ENCODE peak calls at places on chromosomes 1 and 21, in nine cellular contexts. X is heart left ventricle, N is hepatocyte, P is brain microvascular endothelial cell, O is tibial nerve, H is heart right ventricle, F is fibroblast of lung, L is dorsolateral prefrontal cortex, B is ovary. W is an unnamed sample.

GRCh38 chr1:51506537-51506936 is 12.5 kb downstream of the EPS15 start:
- DNase-seq in X (peak; percentile 17), H (no peak), F (peak; percentile 91), B (no peak), P (peak; percentile 40), L (no peak), O (no peak), N (peak; percentile 66), W (no peak)

GRCh38 chr1:228999776-229000175 is 264.5 kb downstream of the RHOU start:
- DNase-seq in O (no peak), P (no peak), B (no peak), H (no peak), F (no peak), X (no peak), N (no peak), L (no peak), W (no peak)

GRCh38 chr1:157151068-157151467 is 12.9 kb upstream of the ETV3 start:
- DNase-seq in N (no peak), H (no peak), F (no peak), X (no peak), L (no peak), P (no peak), B (no peak), O (no peak), W (no peak)

GRCh38 chr21:26842300-26842699 is 2.9 kb downstream of the ADAMTS1 start:
- DNase-seq in F (peak; percentile 61), P (peak; percentile 25), H (no peak), L (no peak), B (peak; percentile 48), N (no peak), X (no peak), O (no peak), W (no peak)

GRCh38 chr1:205538211-205538840 is 33.9 kb downstream of the CDK18 start:
- DNase-seq in H (no peak), N (no peak), X (no peak), F (no peak), O (no peak), L (no peak), P (no peak), B (no peak), W (no peak)

GRCh38 chr1:152110860-152111514 is 4.3 kb downstream of the TCHH start:
- DNase-seq in O (no peak), F (peak; percentile 37), N (peak; percentile 41), X (peak; percentile 7), B (no peak), H (peak; percentile 18), L (no peak), P (peak; percentile 20), W (no peak)

GRCh38 chr1:211541715-211542477 is 37.1 kb downstream of the SLC30A1 start:
- DNase-seq in P (no peak), F (peak; percentile 39), L (no peak), X (no peak), O (no peak), B (no peak), H (no peak), N (peak; percentile 54), W (no peak)

GRCh38 chr1:160550572-160551034 is 27.5 kb upstream of the SLAMF6 start:
- DNase-seq in F (no peak), B (no peak), X (no peak), P (no peak), N (no peak), L (no peak), H (peak; percentile 21), O (no peak), W (no peak)

GRCh38 chr1:113610372-113610771 is 148.9 kb downstream of the PHTF1 start:
- DNase-seq in H (no peak), F (no peak), X (no peak), N (no peak), B (no peak), L (no peak), O (no peak), P (no peak), W (no peak)

GRCh38 chr1:43573066-43573799 is 42.5 kb downstream of the PTPRF start:
- DNase-seq in H (peak; percentile 31), X (peak; percentile 25), L (peak; percentile 36), O (no peak), N (no peak), B (no peak), F (no peak), P (no peak), W (no peak)

GRCh38 chr1:25922633-25923567 is 16.7 kb upstream of the STMN1 start:
- DNase-seq in B (peak; percentile 63), F (peak; percentile 30), L (peak; percentile 30), H (peak; percentile 54), N (peak; percentile 45), O (peak; percentile 38), P (peak; percentile 5), X (peak; percentile 52), W (no peak)

GRCh38 chr1:241518447-241519307 is 878 bp downstream of the FH start:
- DNase-seq in H (no peak), X (peak; percentile 18), F (peak; percentile 27), O (no peak), P (peak; percentile 18), N (peak; percentile 64), B (no peak), L (no peak), W (no peak)

GRCh38 chr1:203306089-203306969 is 1.0 kb downstream of the BTG2 start:
- DNase-seq in L (no peak), X (peak; percentile 93), B (peak; percentile 76), O (peak; percentile 92), N (peak; percentile 78), F (peak; percentile 93), H (peak; percentile 80), P (peak; percentile 40), W (peak; percentile 80)

GRCh38 chr1:3463408-3463811 is 8.9 kb downstream of the ARHGEF16 start:
- DNase-seq in H (peak; percentile 5), P (no peak), F (no peak), N (no peak), X (no peak), B (no peak), O (no peak), L (no peak), W (no peak)

GRCh38 chr1:1213153-1213918 is 617 bp downstream of the TNFRSF4 start:
- DNase-seq in P (no peak), B (no peak), H (peak; percentile 24), O (no peak), F (no peak), L (no peak), X (no peak), N (no peak), W (no peak)

GRCh38 chr1:81681570-81681969 is 119.2 kb upstream of the ADGRL2 start:
- DNase-seq in O (no peak), P (no peak), F (peak; percentile 55), L (no peak), N (no peak), H (no peak), B (no peak), X (no peak), W (no peak)

GRCh38 chr21:42383331-42383730 is 12.5 kb downstream of the TMPRSS3 start:
- DNase-seq in L (no peak), B (no peak), F (no peak), P (no peak), H (no peak), O (no peak), X (no peak), N (no peak), W (no peak)

GRCh38 chr21:42384184-42384583 is 11.7 kb downstream of the TMPRSS3 start:
- DNase-seq in X (no peak), B (no peak), O (no peak), N (no peak), F (no peak), H (no peak), L (no peak), P (no peak), W (no peak)

GRCh38 chr21:42379425-42380215 is 13.3 kb upstream of the TFF1 start:
- DNase-seq in O (no peak), L (no peak), X (no peak), F (no peak), B (no peak), H (no peak), N (no peak), P (no peak), W (no peak)

GRCh38 chr21:42382915-42383314 is 12.9 kb downstream of the TMPRSS3 start:
- DNase-seq in L (no peak), H (no peak), P (no peak), O (no peak), F (no peak), X (no peak), N (no peak), B (no peak), W (no peak)

GRCh38 chr21:42381347-42381984 is 14.4 kb downstream of the TMPRSS3 start:
- DNase-seq in F (peak; percentile 43), X (no peak), N (peak; percentile 71), H (no peak), O (no peak), P (peak; percentile 34), L (no peak), B (no peak), W (no peak)
- TF ChIP-seq CTCF in F (peak; percentile 78), X (no peak), N (peak; percentile 60), H (peak; percentile 39), O (peak; percentile 10), P (peak; percentile 88), L (peak; percentile 20), B (no peak), W (no peak)

DNA sequence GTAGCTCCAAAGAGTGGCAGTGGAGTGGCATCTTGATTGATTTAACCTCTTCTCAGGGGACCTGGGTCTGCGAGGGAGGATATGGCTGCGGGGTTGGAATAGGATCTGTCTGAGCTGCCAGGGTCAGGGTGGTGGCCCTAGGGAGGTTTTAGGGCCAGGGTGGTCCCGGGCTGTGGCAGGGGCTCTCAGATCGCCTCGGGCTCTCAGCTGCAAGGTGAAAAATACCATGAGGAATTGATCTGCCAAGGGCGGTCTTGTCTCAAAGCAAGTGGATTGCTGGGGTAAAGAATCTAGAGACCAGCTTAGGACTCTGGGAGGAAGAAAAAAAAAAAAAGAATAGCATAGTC is 3.7 kb downstream of the SIM2 start:
- DNase-seq in P (no peak), B (no peak), F (no peak), N (no peak), H (no peak), L (no peak), O (no peak), X (no peak), W (no peak)
- H3K27me3 ChIP-seq in P (peaks cover 96% of the 10 kb centered on the region), B (peaks cover 16% of the 10 kb centered on the region), F (peaks cover 98% of the 10 kb centered on the region), N (peaks cover 98% of the 10 kb centered on the region), H (peaks cover 100% of the 10 kb centered on the region), L (peaks cover 91% of the 10 kb centered on the region), O (peaks cover 3% of the 10 kb centered on the region), X (peaks cover 100% of the 10 kb centered on the region), W (peaks cover 16% of the 10 kb centered on the region)

GRCh38 chr1:150486966-150487762 is at the start of gene TARS2:
- DNase-seq in X (peak; percentile 96), O (peak; percentile 99), F (peak; percentile 99), N (peak; percentile 96), H (peak; percentile 85), B (peak; percentile 93), L (peak; percentile 63), P (peak; percentile 100), W (peak; percentile 95)
- TF ChIP-seq CTCF in X (no peak), O (peak; percentile 62), F (peak; percentile 34), N (no peak), H (peak; percentile 23), B (peak; percentile 68), L (peak; percentile 70), P (peak; percentile 32), W (peak; percentile 30)

DNA sequence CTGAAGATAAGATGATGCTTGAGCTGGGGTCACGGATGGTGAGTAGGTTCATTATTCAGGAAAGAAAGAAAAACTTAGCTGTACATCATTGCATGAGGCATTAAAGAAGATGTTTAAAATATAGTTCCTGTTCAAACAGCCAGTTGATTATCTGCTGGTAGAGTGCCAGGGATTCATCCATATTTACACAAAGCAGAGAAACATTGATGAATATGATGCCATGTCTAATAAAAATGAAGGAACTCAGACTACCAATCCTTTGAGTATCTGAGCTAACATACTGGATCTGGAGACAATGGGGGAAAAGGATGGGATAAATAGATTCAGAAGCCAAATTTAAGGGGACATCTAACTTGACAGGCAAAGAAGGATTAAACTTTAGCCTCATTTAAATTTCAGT is 14.6 kb downstream of the TRIM67 start:
- DNase-seq in N (no peak), H (no peak), O (no peak), L (no peak), B (no peak), X (no peak), P (no peak), F (no peak), W (no peak)
- H3K27me3 ChIP-seq in N (peaks cover 19% of the 10 kb centered on the region), H (peaks cover 37% of the 10 kb centered on the region), O (no peaks in the 10 kb centered on the region), L (no peaks in the 10 kb centered on the region), B (no peaks in the 10 kb centered on the region), X (no peaks in the 10 kb centered on the region), P (peaks cover 9% of the 10 kb centered on the region), F (no peaks in the 10 kb centered on the region), W (no peaks in the 10 kb centered on the region)

W was measured in thoracic aorta.